ENCODE peak calls at places on chromosomes 7 and 10, in ten cellular contexts. One of them, this sample, is unnamed. For H3K36me3, the result is how much of the 10 kb centered on the place peaks cover.

GRCh38 chr7:143013897-143014296 is 13.0 kb downstream of the OR9A2 start:
- DNase-seq in Panc1: no peak
- DNase-seq in transverse colon: no peak
- DNase-seq in stomach: no peak
- DNase-seq in H1: no peak
- DNase-seq in breast epithelium: no peak
- DNase-seq in GM12878: no peak
- DNase-seq in GM23338: no peak
- DNase-seq in K562: no peak
- DNase-seq in HCT116: no peak
- DNase-seq in this sample: no peak

GRCh38 chr10:88992945-88993537 is 2.4 kb downstream of the FAS start:
- DNase-seq in GM12878: no peak
- DNase-seq in breast epithelium: no peak
- DNase-seq in Panc1: no peak
- DNase-seq in HCT116: no peak
- DNase-seq in stomach: no peak
- DNase-seq in GM23338: peak
- DNase-seq in transverse colon: no peak
- DNase-seq in H1: no peak
- DNase-seq in K562: no peak
- DNase-seq in this sample: no peak

GRCh38 chr10:24463683-24464426 is 254.9 kb downstream of the KIAA1217 start:
- DNase-seq in HCT116: no peak
- DNase-seq in breast epithelium: peak
- DNase-seq in Panc1: peak
- DNase-seq in transverse colon: peak
- DNase-seq in K562: no peak
- DNase-seq in stomach: peak
- DNase-seq in GM12878: no peak
- DNase-seq in GM23338: no peak
- DNase-seq in H1: no peak
- DNase-seq in this sample: no peak

GRCh38 chr7:7567898-7568531 is 1.3 kb downstream of the MIOS start:
- DNase-seq in Panc1: no peak
- DNase-seq in breast epithelium: no peak
- DNase-seq in GM12878: no peak
- DNase-seq in K562: no peak
- DNase-seq in H1: no peak
- DNase-seq in stomach: no peak
- DNase-seq in HCT116: no peak
- DNase-seq in transverse colon: no peak
- DNase-seq in GM23338: no peak
- DNase-seq in this sample: no peak

GRCh38 chr10:75404335-75405200 is 3.0 kb upstream of the ZNF503 start:
- DNase-seq in H1: no peak
- DNase-seq in GM23338: peak
- DNase-seq in Panc1: no peak
- DNase-seq in K562: no peak
- DNase-seq in HCT116: no peak
- DNase-seq in GM12878: no peak
- DNase-seq in stomach: peak
- DNase-seq in breast epithelium: peak
- DNase-seq in transverse colon: peak
- DNase-seq in this sample: no peak

GRCh38 chr10:11810313-11810766 is 12.8 kb upstream of the PROSER2 start:
- DNase-seq in stomach: no peak
- DNase-seq in transverse colon: no peak
- DNase-seq in GM12878: no peak
- DNase-seq in HCT116: no peak
- DNase-seq in Panc1: no peak
- DNase-seq in breast epithelium: no peak
- DNase-seq in H1: no peak
- DNase-seq in GM23338: no peak
- DNase-seq in K562: no peak
- DNase-seq in this sample: no peak

GRCh38 chr7:99404235-99404976 is 4.0 kb downstream of the PDAP1 start:
- DNase-seq in breast epithelium: no peak
- DNase-seq in H1: no peak
- DNase-seq in K562: no peak
- DNase-seq in Panc1: no peak
- DNase-seq in stomach: no peak
- DNase-seq in HCT116: no peak
- DNase-seq in transverse colon: no peak
- DNase-seq in GM23338: no peak
- DNase-seq in GM12878: no peak
- DNase-seq in this sample: no peak

GRCh38 chr7:40419832-40420231 is 285.0 kb downstream of the SUGCT start:
- DNase-seq in breast epithelium: no peak
- DNase-seq in GM23338: no peak
- DNase-seq in Panc1: no peak
- DNase-seq in GM12878: no peak
- DNase-seq in HCT116: no peak
- DNase-seq in K562: no peak
- DNase-seq in stomach: no peak
- DNase-seq in transverse colon: no peak
- DNase-seq in H1: no peak
- DNase-seq in this sample: no peak

GRCh38 chr7:69764071-69764470 is 165.8 kb downstream of the AUTS2 start:
- DNase-seq in H1: no peak
- DNase-seq in transverse colon: no peak
- DNase-seq in Panc1: no peak
- DNase-seq in stomach: no peak
- DNase-seq in GM12878: no peak
- DNase-seq in breast epithelium: no peak
- DNase-seq in GM23338: no peak
- DNase-seq in K562: no peak
- DNase-seq in HCT116: no peak
- DNase-seq in this sample: no peak
- TF ChIP-seq CTCF in H1: no peak
- TF ChIP-seq CTCF in transverse colon: no peak
- TF ChIP-seq CTCF in Panc1: no peak
- TF ChIP-seq CTCF in stomach: no peak
- TF ChIP-seq CTCF in GM12878: no peak
- TF ChIP-seq CTCF in breast epithelium: no peak
- TF ChIP-seq CTCF in GM23338: no peak
- TF ChIP-seq CTCF in K562: no peak
- TF ChIP-seq CTCF in HCT116: no peak
- TF ChIP-seq CTCF in this sample: no peak

DNA sequence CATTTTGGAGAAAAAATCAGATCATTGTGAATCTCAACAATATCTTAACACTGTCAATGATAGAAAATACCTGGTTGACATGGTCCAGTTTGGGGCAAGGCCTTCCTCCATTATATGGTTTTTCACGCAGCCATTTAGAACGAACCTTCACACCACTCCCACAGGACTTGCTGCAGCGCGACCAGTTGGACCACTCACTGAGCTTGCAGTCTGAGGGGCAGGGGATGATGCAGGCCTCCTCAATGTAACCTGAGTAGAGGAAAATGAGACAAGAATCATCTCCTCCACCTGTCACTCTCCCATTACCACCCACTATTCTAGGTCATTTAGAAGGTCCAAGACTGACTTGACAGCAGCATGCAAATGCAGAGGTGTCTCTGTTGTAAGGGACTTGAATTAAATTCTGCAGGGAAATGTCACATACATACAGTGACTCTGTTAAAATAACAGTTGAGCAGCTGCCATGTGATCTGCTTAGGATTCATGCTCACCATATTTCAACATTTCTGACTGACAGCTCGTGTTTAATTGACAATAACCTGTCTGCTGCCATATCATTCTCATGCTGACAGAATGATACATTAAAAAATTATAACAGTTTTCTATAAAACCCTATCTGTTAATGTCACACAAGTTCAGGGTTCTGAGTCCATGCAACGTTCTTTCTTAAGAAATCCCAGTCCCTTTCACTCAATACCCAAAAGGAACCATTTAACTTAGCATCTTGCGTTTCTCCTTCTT is 403.0 kb downstream of the THSD7A start:
- DNase-seq in stomach: no peak
- DNase-seq in GM23338: peak
- DNase-seq in transverse colon: no peak
- DNase-seq in breast epithelium: no peak
- DNase-seq in Panc1: no peak
- DNase-seq in K562: no peak
- DNase-seq in H1: no peak
- DNase-seq in HCT116: no peak
- DNase-seq in GM12878: no peak
- DNase-seq in this sample: no peak
- H3K36me3 ChIP-seq in stomach: under half
- H3K36me3 ChIP-seq in GM23338: under half
- H3K36me3 ChIP-seq in transverse colon: under half
- H3K36me3 ChIP-seq in breast epithelium: under half
- H3K36me3 ChIP-seq in Panc1: under half
- H3K36me3 ChIP-seq in K562: under half
- H3K36me3 ChIP-seq in H1: under half
- H3K36me3 ChIP-seq in HCT116: under half
- H3K36me3 ChIP-seq in GM12878: under half
- H3K36me3 ChIP-seq in this sample: under half

DNA sequence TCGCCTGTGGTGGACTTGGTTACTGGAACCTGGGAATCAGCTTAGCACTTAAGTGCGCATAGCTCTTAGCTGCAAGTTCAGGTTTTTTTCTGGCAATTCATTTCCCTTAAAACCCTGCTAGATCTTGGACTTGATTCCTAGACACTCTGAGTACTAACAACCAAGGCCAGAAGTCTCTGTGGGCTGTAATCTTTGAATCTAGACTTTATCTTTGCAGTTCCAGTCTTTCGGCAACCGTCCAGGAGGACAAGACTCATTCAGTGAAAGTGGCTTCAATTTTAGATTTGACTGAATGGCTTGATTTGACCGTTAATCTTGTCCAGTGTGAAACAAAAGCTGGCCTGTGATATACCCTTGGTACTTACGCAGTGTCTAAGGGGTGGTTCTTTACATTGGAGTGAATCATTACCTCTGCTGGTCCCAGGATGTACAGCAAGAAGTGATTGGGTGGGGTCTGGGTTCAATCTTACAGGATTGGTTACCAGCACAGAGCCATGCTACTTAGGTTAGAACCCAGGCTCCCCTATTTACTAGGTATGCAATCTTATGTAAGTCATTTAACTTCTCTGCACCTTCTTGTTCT is 16.4 kb downstream of the PTTG1IP2 start:
- DNase-seq in K562: no peak
- DNase-seq in breast epithelium: no peak
- DNase-seq in H1: no peak
- DNase-seq in transverse colon: no peak
- DNase-seq in Panc1: no peak
- DNase-seq in GM12878: no peak
- DNase-seq in stomach: no peak
- DNase-seq in GM23338: no peak
- DNase-seq in HCT116: no peak
- DNase-seq in this sample: no peak
- TF ChIP-seq POLR2AphosphoS5 in K562: no peak
- TF ChIP-seq POLR2AphosphoS5 in breast epithelium: no peak
- TF ChIP-seq POLR2AphosphoS5 in H1: no peak
- TF ChIP-seq POLR2AphosphoS5 in transverse colon: no peak
- TF ChIP-seq POLR2AphosphoS5 in Panc1: no peak
- TF ChIP-seq POLR2AphosphoS5 in GM12878: no peak
- TF ChIP-seq POLR2AphosphoS5 in stomach: no peak
- TF ChIP-seq POLR2AphosphoS5 in GM23338: no peak
- TF ChIP-seq POLR2AphosphoS5 in HCT116: no peak
- TF ChIP-seq POLR2AphosphoS5 in this sample: no peak

GRCh38 chr7:106347229-106347833 is 62.5 kb upstream of the NAMPT start:
- DNase-seq in H1: no peak
- DNase-seq in K562: no peak
- DNase-seq in HCT116: no peak
- DNase-seq in GM23338: no peak
- DNase-seq in transverse colon: no peak
- DNase-seq in GM12878: no peak
- DNase-seq in Panc1: no peak
- DNase-seq in stomach: no peak
- DNase-seq in breast epithelium: no peak
- DNase-seq in this sample: no peak

GRCh38 chr7:106346678-106347217 is 62.0 kb upstream of the NAMPT start:
- DNase-seq in HCT116: peak
- DNase-seq in stomach: no peak
- DNase-seq in GM23338: no peak
- DNase-seq in GM12878: peak
- DNase-seq in K562: peak
- DNase-seq in breast epithelium: no peak
- DNase-seq in H1: no peak
- DNase-seq in Panc1: peak
- DNase-seq in transverse colon: no peak
- DNase-seq in this sample: no peak

GRCh38 chr7:106345421-106346166 is 60.8 kb upstream of the NAMPT start:
- DNase-seq in GM23338: no peak
- DNase-seq in stomach: no peak
- DNase-seq in Panc1: no peak
- DNase-seq in HCT116: no peak
- DNase-seq in K562: peak
- DNase-seq in breast epithelium: no peak
- DNase-seq in H1: no peak
- DNase-seq in GM12878: no peak
- DNase-seq in transverse colon: no peak
- DNase-seq in this sample: no peak

GRCh38 chr7:106344861-106345260 is 60.1 kb upstream of the NAMPT start:
- DNase-seq in transverse colon: no peak
- DNase-seq in GM23338: no peak
- DNase-seq in stomach: no peak
- DNase-seq in GM12878: no peak
- DNase-seq in breast epithelium: no peak
- DNase-seq in Panc1: no peak
- DNase-seq in K562: no peak
- DNase-seq in HCT116: no peak
- DNase-seq in H1: no peak
- DNase-seq in this sample: no peak

DNA sequence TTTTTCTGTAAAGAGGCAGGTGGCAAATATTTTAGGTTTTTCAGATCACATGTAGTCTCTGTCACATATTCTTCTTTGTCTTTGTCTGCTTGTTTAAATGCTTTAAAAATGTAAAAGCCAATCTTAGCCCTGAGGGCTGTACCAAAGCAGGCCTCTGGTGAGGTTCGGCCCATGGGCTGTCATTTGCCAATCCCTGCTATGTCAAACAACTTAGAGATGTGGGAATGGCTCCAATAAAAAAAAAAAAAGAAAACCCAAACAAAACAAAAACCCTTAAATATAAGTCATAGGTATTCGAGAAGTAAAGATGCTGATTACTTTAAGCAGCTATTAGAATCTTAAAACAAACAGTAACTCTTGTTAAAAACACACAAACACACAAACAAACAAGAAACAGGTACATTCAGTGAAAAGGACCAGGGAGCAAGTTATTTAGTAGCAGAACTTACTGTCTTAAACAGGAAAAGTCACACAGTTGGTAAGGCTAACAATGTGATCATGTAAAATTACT is 61.4 kb upstream of the NAMPT start:
- DNase-seq in stomach: no peak
- DNase-seq in transverse colon: no peak
- DNase-seq in HCT116: no peak
- DNase-seq in H1: no peak
- DNase-seq in breast epithelium: no peak
- DNase-seq in Panc1: no peak
- DNase-seq in K562: no peak
- DNase-seq in GM12878: no peak
- DNase-seq in GM23338: no peak
- DNase-seq in this sample: no peak
- TF ChIP-seq CTCF in stomach: no peak
- TF ChIP-seq CTCF in transverse colon: no peak
- TF ChIP-seq CTCF in HCT116: no peak
- TF ChIP-seq CTCF in H1: no peak
- TF ChIP-seq CTCF in breast epithelium: no peak
- TF ChIP-seq CTCF in Panc1: no peak
- TF ChIP-seq CTCF in K562: no peak
- TF ChIP-seq CTCF in GM12878: no peak
- TF ChIP-seq CTCF in GM23338: no peak
- TF ChIP-seq CTCF in this sample: no peak

GRCh38 chr10:69394020-69394419 is 22.7 kb downstream of the TACR2 start:
- DNase-seq in GM23338: no peak
- DNase-seq in transverse colon: no peak
- DNase-seq in HCT116: no peak
- DNase-seq in H1: no peak
- DNase-seq in GM12878: no peak
- DNase-seq in stomach: no peak
- DNase-seq in breast epithelium: no peak
- DNase-seq in Panc1: no peak
- DNase-seq in K562: no peak
- DNase-seq in this sample: no peak
- H3K36me3 ChIP-seq in GM23338: half or more
- H3K36me3 ChIP-seq in transverse colon: under half
- H3K36me3 ChIP-seq in HCT116: under half
- H3K36me3 ChIP-seq in H1: under half
- H3K36me3 ChIP-seq in GM12878: under half
- H3K36me3 ChIP-seq in stomach: half or more
- H3K36me3 ChIP-seq in breast epithelium: under half
- H3K36me3 ChIP-seq in Panc1: under half
- H3K36me3 ChIP-seq in K562: half or more
- H3K36me3 ChIP-seq in this sample: half or more